ENCODE peak calls at places on chromosomes 16 and 17, in ten cellular contexts. One of them, this sample, is unnamed.

GRCh38 chr16:27976990-27977389 is 86.5 kb downstream of the GSG1L start:
- DNase-seq in stomach: no peak
- DNase-seq in GM23338: no peak
- DNase-seq in SK-N-SH: no peak
- DNase-seq in prostate gland: no peak
- DNase-seq in K562: no peak
- DNase-seq in esophagus muscularis mucosa: no peak
- DNase-seq in GM12892: no peak
- DNase-seq in HL-60: no peak
- DNase-seq in transverse colon: no peak
- DNase-seq in this sample: no peak

GRCh38 chr17:30091771-30092170 is 24.8 kb upstream of the NSRP1 start:
- DNase-seq in stomach: no peak
- DNase-seq in GM23338: no peak
- DNase-seq in SK-N-SH: no peak
- DNase-seq in prostate gland: no peak
- DNase-seq in K562: no peak
- DNase-seq in esophagus muscularis mucosa: peak; percentile 14
- DNase-seq in GM12892: no peak
- DNase-seq in HL-60: no peak
- DNase-seq in transverse colon: no peak
- DNase-seq in this sample: no peak

GRCh38 chr16:81612351-81613170 is 166.5 kb upstream of the PLCG2 start:
- DNase-seq in stomach: no peak
- DNase-seq in GM23338: no peak
- DNase-seq in SK-N-SH: no peak
- DNase-seq in prostate gland: peak; percentile 53
- DNase-seq in K562: no peak
- DNase-seq in esophagus muscularis mucosa: no peak
- DNase-seq in GM12892: no peak
- DNase-seq in HL-60: no peak
- DNase-seq in transverse colon: no peak
- DNase-seq in this sample: no peak

GRCh38 chr17:78868391-78868790 is 27.8 kb upstream of the USP36 start:
- DNase-seq in stomach: no peak
- DNase-seq in GM23338: no peak
- DNase-seq in SK-N-SH: no peak
- DNase-seq in prostate gland: no peak
- DNase-seq in K562: no peak
- DNase-seq in esophagus muscularis mucosa: no peak
- DNase-seq in GM12892: no peak
- DNase-seq in HL-60: no peak
- DNase-seq in transverse colon: no peak
- DNase-seq in this sample: no peak

GRCh38 chr17:1491406-1492248 is 859 bp downstream of the MYO1C start:
- DNase-seq in stomach: peak; percentile 78
- DNase-seq in GM23338: peak; percentile 44
- DNase-seq in SK-N-SH: peak; percentile 96
- DNase-seq in prostate gland: no peak
- DNase-seq in K562: peak; percentile 87
- DNase-seq in esophagus muscularis mucosa: no peak
- DNase-seq in GM12892: peak; percentile 97
- DNase-seq in HL-60: no peak
- DNase-seq in transverse colon: peak; percentile 84
- DNase-seq in this sample: peak; percentile 92

GRCh38 chr16:16032271-16032979 is 83.0 kb downstream of the ABCC1 start:
- DNase-seq in stomach: no peak
- DNase-seq in GM23338: no peak
- DNase-seq in SK-N-SH: no peak
- DNase-seq in prostate gland: no peak
- DNase-seq in K562: no peak
- DNase-seq in esophagus muscularis mucosa: no peak
- DNase-seq in GM12892: no peak
- DNase-seq in HL-60: no peak
- DNase-seq in transverse colon: no peak
- DNase-seq in this sample: no peak

GRCh38 chr16:66203476-66203875 is 163.0 kb upstream of the CDH5 start:
- DNase-seq in stomach: no peak
- DNase-seq in GM23338: no peak
- DNase-seq in SK-N-SH: no peak
- DNase-seq in prostate gland: no peak
- DNase-seq in K562: no peak
- DNase-seq in esophagus muscularis mucosa: peak; percentile 66
- DNase-seq in GM12892: no peak
- DNase-seq in HL-60: no peak
- DNase-seq in transverse colon: no peak
- DNase-seq in this sample: no peak

GRCh38 chr17:49224198-49224996 is 6.2 kb downstream of the PHOSPHO1 start:
- DNase-seq in stomach: peak; percentile 46
- DNase-seq in GM23338: peak; percentile 80
- DNase-seq in SK-N-SH: peak; percentile 50
- DNase-seq in prostate gland: peak; percentile 10
- DNase-seq in K562: no peak
- DNase-seq in esophagus muscularis mucosa: no peak
- DNase-seq in GM12892: no peak
- DNase-seq in HL-60: no peak
- DNase-seq in transverse colon: peak; percentile 52
- DNase-seq in this sample: no peak

GRCh38 chr16:68263559-68264127 is 683 bp upstream of the SLC7A6 start:
- DNase-seq in stomach: no peak
- DNase-seq in GM23338: peak; percentile 14
- DNase-seq in SK-N-SH: no peak
- DNase-seq in prostate gland: no peak
- DNase-seq in K562: no peak
- DNase-seq in esophagus muscularis mucosa: no peak
- DNase-seq in GM12892: no peak
- DNase-seq in HL-60: no peak
- DNase-seq in transverse colon: no peak
- DNase-seq in this sample: no peak

GRCh38 chr16:68269793-68270192 is 5.5 kb downstream of the SLC7A6 start:
- DNase-seq in stomach: no peak
- DNase-seq in GM23338: no peak
- DNase-seq in SK-N-SH: no peak
- DNase-seq in prostate gland: no peak
- DNase-seq in K562: no peak
- DNase-seq in esophagus muscularis mucosa: no peak
- DNase-seq in GM12892: no peak
- DNase-seq in HL-60: no peak
- DNase-seq in transverse colon: no peak
- DNase-seq in this sample: no peak

GRCh38 chr16:68264128-68265077 is at the start of gene SLC7A6:
- DNase-seq in stomach: peak; percentile 79
- DNase-seq in GM23338: peak; percentile 81
- DNase-seq in SK-N-SH: peak; percentile 93
- DNase-seq in prostate gland: peak; percentile 65
- DNase-seq in K562: peak; percentile 93
- DNase-seq in esophagus muscularis mucosa: peak; percentile 93
- DNase-seq in GM12892: peak; percentile 88
- DNase-seq in HL-60: peak; percentile 77
- DNase-seq in transverse colon: peak; percentile 82
- DNase-seq in this sample: peak; percentile 88

GRCh38 chr16:68267612-68268405 is 3.5 kb downstream of the SLC7A6 start:
- DNase-seq in stomach: no peak
- DNase-seq in GM23338: peak; percentile 54
- DNase-seq in SK-N-SH: no peak
- DNase-seq in prostate gland: no peak
- DNase-seq in K562: no peak
- DNase-seq in esophagus muscularis mucosa: no peak
- DNase-seq in GM12892: no peak
- DNase-seq in HL-60: no peak
- DNase-seq in transverse colon: no peak
- DNase-seq in this sample: no peak

DNA sequence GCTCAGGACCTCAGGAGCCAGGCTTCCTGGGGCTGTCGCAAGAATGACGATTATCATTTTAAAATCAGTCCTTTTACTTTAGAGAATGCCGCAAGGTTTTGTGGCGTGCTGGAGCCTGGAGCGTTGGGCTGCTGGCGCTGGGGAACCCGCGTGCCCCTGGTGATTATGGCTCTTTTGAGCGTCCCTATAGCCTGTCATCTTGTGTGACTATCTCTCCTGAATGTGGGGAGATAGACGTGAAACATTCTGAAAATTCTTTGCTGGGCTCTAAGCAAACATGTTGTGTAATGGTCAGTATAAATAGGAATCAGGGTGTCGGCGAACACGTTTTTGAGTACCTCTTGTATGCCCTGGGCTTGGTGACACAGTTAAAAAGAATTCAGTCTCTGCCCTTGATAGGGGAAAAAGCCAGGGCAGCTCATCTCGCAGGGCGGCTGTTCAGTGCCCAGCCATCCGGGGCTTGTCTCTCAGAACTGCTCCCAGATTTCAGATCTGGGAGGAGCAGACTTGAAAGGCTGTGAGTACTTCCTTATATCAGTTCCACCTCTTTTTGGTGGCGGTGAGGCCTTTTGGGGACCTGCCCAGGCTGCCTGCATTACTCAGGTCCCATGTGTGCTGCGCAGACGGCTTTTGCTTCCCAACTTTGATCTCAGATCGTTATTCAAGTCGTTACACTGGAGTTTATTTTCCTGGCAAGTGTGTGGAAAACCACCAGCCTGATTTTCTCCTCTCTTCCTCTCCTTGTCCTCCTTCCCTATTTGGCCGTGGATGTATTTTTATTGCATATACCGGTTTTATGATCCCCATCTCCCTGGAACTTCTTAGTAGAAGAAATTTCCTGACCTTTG is 976 bp downstream of the SLC7A6 start:
- DNase-seq in stomach: peak; percentile 70
- DNase-seq in GM23338: peak; percentile 46
- DNase-seq in SK-N-SH: peak; percentile 56
- DNase-seq in prostate gland: peak; percentile 71
- DNase-seq in K562: peak; percentile 45
- DNase-seq in esophagus muscularis mucosa: peak; percentile 93
- DNase-seq in GM12892: no peak
- DNase-seq in HL-60: peak; percentile 61
- DNase-seq in transverse colon: peak; percentile 76
- DNase-seq in this sample: no peak
- TF ChIP-seq POLR2AphosphoS5 in stomach: peak; percentile 38
- TF ChIP-seq POLR2AphosphoS5 in GM23338: no peak
- TF ChIP-seq POLR2AphosphoS5 in SK-N-SH: no peak
- TF ChIP-seq POLR2AphosphoS5 in prostate gland: peak; percentile 73
- TF ChIP-seq POLR2AphosphoS5 in K562: no peak
- TF ChIP-seq POLR2AphosphoS5 in esophagus muscularis mucosa: peak; percentile 67
- TF ChIP-seq POLR2AphosphoS5 in GM12892: no peak
- TF ChIP-seq POLR2AphosphoS5 in HL-60: no peak
- TF ChIP-seq POLR2AphosphoS5 in transverse colon: peak; percentile 70
- TF ChIP-seq POLR2AphosphoS5 in this sample: no peak

GRCh38 chr17:17468217-17469010 is 8.4 kb upstream of the MED9 start:
- DNase-seq in stomach: no peak
- DNase-seq in GM23338: no peak
- DNase-seq in SK-N-SH: no peak
- DNase-seq in prostate gland: no peak
- DNase-seq in K562: no peak
- DNase-seq in esophagus muscularis mucosa: no peak
- DNase-seq in GM12892: no peak
- DNase-seq in HL-60: no peak
- DNase-seq in transverse colon: no peak
- DNase-seq in this sample: no peak
- TF ChIP-seq POLR2AphosphoS5 in stomach: no peak
- TF ChIP-seq POLR2AphosphoS5 in GM23338: no peak
- TF ChIP-seq POLR2AphosphoS5 in SK-N-SH: no peak
- TF ChIP-seq POLR2AphosphoS5 in prostate gland: no peak
- TF ChIP-seq POLR2AphosphoS5 in K562: no peak
- TF ChIP-seq POLR2AphosphoS5 in esophagus muscularis mucosa: no peak
- TF ChIP-seq POLR2AphosphoS5 in GM12892: no peak
- TF ChIP-seq POLR2AphosphoS5 in HL-60: no peak
- TF ChIP-seq POLR2AphosphoS5 in transverse colon: no peak
- TF ChIP-seq POLR2AphosphoS5 in this sample: no peak

GRCh38 chr17:7476951-7477350 is 2.5 kb downstream of the ZBTB4 start:
- DNase-seq in stomach: no peak
- DNase-seq in GM23338: no peak
- DNase-seq in SK-N-SH: no peak
- DNase-seq in prostate gland: no peak
- DNase-seq in K562: no peak
- DNase-seq in esophagus muscularis mucosa: no peak
- DNase-seq in GM12892: no peak
- DNase-seq in HL-60: no peak
- DNase-seq in transverse colon: no peak
- DNase-seq in this sample: no peak

GRCh38 chr17:7478276-7479138 is 924 bp downstream of the ZBTB4 start:
- DNase-seq in stomach: peak; percentile 55
- DNase-seq in GM23338: peak; percentile 72
- DNase-seq in SK-N-SH: peak; percentile 88
- DNase-seq in prostate gland: peak; percentile 42
- DNase-seq in K562: peak; percentile 67
- DNase-seq in esophagus muscularis mucosa: no peak
- DNase-seq in GM12892: peak; percentile 66
- DNase-seq in HL-60: no peak
- DNase-seq in transverse colon: peak; percentile 62
- DNase-seq in this sample: peak; percentile 70

GRCh38 chr17:7479139-7479388 is 367 bp downstream of the ZBTB4 start:
- DNase-seq in stomach: no peak
- DNase-seq in GM23338: no peak
- DNase-seq in SK-N-SH: no peak
- DNase-seq in prostate gland: no peak
- DNase-seq in K562: no peak
- DNase-seq in esophagus muscularis mucosa: no peak
- DNase-seq in GM12892: no peak
- DNase-seq in HL-60: no peak
- DNase-seq in transverse colon: no peak
- DNase-seq in this sample: no peak

GRCh38 chr17:7477392-7478275 is 1.8 kb downstream of the ZBTB4 start:
- DNase-seq in stomach: peak; percentile 60
- DNase-seq in GM23338: peak; percentile 24
- DNase-seq in SK-N-SH: peak; percentile 54
- DNase-seq in prostate gland: no peak
- DNase-seq in K562: no peak
- DNase-seq in esophagus muscularis mucosa: no peak
- DNase-seq in GM12892: no peak
- DNase-seq in HL-60: no peak
- DNase-seq in transverse colon: peak; percentile 28
- DNase-seq in this sample: no peak

DNA sequence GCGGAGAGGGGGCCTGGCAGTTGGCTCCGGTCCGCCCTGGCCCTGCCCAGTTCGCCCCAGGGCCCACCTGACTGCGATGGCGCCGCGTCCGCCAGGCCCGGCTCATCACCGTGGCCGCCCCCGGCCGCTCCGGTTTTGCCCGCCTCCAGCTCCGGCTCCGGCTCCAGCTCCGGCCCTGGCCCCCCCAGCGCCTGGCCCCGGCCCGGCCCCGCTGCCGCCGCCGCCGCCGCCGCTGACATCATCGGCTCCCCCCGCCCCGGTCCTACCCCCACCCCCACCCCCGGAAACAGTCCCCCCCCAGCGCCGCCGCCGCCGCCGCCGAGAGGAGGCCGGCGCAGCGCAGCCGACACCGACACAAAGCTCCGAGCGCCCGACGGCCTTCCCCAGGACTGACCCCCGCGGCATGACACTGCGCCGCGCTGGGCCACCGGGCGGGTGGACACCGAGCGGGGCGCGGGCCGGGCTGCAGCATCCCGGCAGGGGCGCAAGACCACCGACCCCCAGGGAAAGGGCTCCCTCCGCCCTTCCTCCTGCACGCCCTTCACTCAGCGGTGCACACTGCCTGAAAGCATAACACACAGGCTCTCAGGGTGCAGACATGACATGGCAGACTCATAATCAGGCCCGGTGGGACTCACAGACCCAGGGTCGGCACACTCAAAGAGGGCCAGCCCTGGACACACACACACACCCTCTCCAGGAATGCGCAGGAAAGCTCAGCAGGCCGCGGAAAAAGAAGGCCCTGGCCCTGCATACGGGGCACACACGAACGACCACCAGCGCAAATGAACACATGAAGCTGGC is at the start of gene ZBTB4:
- DNase-seq in stomach: peak; percentile 65
- DNase-seq in GM23338: peak; percentile 56
- DNase-seq in SK-N-SH: peak; percentile 92
- DNase-seq in prostate gland: peak; percentile 62
- DNase-seq in K562: peak; percentile 70
- DNase-seq in esophagus muscularis mucosa: peak; percentile 92
- DNase-seq in GM12892: peak; percentile 63
- DNase-seq in HL-60: no peak
- DNase-seq in transverse colon: peak; percentile 66
- DNase-seq in this sample: peak; percentile 68
- TF ChIP-seq POLR2AphosphoS5 in stomach: peak; percentile 70
- TF ChIP-seq POLR2AphosphoS5 in GM23338: peak; percentile 23
- TF ChIP-seq POLR2AphosphoS5 in SK-N-SH: no peak
- TF ChIP-seq POLR2AphosphoS5 in prostate gland: no peak
- TF ChIP-seq POLR2AphosphoS5 in K562: no peak
- TF ChIP-seq POLR2AphosphoS5 in esophagus muscularis mucosa: peak; percentile 74
- TF ChIP-seq POLR2AphosphoS5 in GM12892: no peak
- TF ChIP-seq POLR2AphosphoS5 in HL-60: no peak
- TF ChIP-seq POLR2AphosphoS5 in transverse colon: peak; percentile 76
- TF ChIP-seq POLR2AphosphoS5 in this sample: no peak

DNA sequence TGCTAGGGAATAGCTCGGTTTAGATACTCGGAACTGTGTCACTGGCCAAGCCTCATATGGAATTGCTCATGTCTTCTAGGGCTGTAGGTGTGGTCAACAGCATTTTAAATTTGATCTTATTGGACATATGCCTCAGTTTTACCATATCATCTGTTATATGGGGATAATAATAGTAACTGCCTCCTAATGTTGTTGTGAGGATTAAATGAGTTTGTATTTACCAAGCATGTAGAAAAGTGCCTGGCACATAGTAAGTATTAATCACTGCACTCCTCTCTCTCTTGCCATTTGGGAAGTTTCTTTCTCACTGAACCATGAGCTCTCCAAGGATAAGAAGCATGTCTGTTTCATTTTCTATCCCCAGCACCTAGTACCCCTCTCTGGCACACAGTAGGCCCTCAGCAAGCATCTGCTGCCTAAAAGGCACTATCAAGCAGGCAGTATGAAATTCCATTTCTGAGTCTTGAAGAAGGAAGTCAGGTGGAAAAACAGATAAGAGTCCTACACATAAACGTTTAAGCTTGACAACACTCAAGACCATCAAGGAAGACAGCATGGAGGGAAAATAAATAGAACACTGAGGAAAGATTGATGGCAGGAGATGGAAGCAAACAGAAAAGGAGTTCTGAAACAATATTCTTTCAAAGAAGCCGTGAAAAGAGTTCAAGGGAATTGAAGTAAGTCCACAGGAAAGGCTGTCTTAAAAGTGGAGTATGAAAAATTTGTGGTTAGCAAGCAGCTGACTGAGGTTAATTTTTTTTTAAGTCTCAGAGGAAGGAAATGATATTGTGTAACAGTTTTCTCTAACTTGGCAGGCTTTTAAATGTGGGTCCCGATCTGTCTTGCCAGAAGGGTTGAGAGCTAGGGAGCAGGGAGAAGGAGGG is 2.2 kb upstream of the ATP6V0A1 start:
- DNase-seq in stomach: no peak
- DNase-seq in GM23338: no peak
- DNase-seq in SK-N-SH: no peak
- DNase-seq in prostate gland: no peak
- DNase-seq in K562: peak; percentile 62
- DNase-seq in esophagus muscularis mucosa: no peak
- DNase-seq in GM12892: no peak
- DNase-seq in HL-60: peak; percentile 82
- DNase-seq in transverse colon: no peak
- DNase-seq in this sample: no peak
- TF ChIP-seq POLR2AphosphoS5 in stomach: no peak
- TF ChIP-seq POLR2AphosphoS5 in GM23338: no peak
- TF ChIP-seq POLR2AphosphoS5 in SK-N-SH: no peak
- TF ChIP-seq POLR2AphosphoS5 in prostate gland: peak; percentile 54
- TF ChIP-seq POLR2AphosphoS5 in K562: peak; percentile 85
- TF ChIP-seq POLR2AphosphoS5 in esophagus muscularis mucosa: peak; percentile 14
- TF ChIP-seq POLR2AphosphoS5 in GM12892: no peak
- TF ChIP-seq POLR2AphosphoS5 in HL-60: peak; percentile 49
- TF ChIP-seq POLR2AphosphoS5 in transverse colon: peak; percentile 29
- TF ChIP-seq POLR2AphosphoS5 in this sample: no peak

This sample was measured in GM12891.